ENCODE peak calls at places on chromosome 19, in ten cellular contexts. U, C, Z, W, J, S, G, F, K and E are unnamed samples. For H3K4me1, the result is how much of the 10 kb centered on the place peaks cover.

GRCh38 chr19:5436101-5436947 is 18.9 kb upstream of the ZNRF4 start:
- DNase-seq in U (peak), C (no peak), Z (peak), W (no peak), J (no peak), S (no peak), G (peak), F (no peak), K (no peak), E (no peak)

GRCh38 chr19:28560786-28561185 is 652.2 kb downstream of the UQCRFS1 start:
- DNase-seq in U (no peak), C (no peak), Z (peak), W (no peak), J (no peak), S (no peak), G (no peak), F (no peak), K (no peak), E (no peak)

GRCh38 chr19:45917421-45918091 is 3.0 kb upstream of the NANOS2 start:
- DNase-seq in U (no peak), C (no peak), Z (no peak), W (no peak), J (no peak), S (no peak), G (no peak), F (no peak), K (no peak), E (no peak)

GRCh38 chr19:18322318-18322758 is 538 bp downstream of the LSM4 start:
- DNase-seq in U (peak), C (peak), Z (peak), W (no peak), J (no peak), S (no peak), G (no peak), F (peak), K (peak), E (no peak)

GRCh38 chr19:15463865-15464371 is 426 bp downstream of the RASAL3 start:
- DNase-seq in U (no peak), C (peak), Z (no peak), W (no peak), J (no peak), S (no peak), G (no peak), F (peak), K (peak), E (peak)

GRCh38 chr19:15926484-15926883 is 7.8 kb downstream of the CYP4F11 start:
- DNase-seq in U (no peak), C (no peak), Z (no peak), W (no peak), J (no peak), S (no peak), G (no peak), F (no peak), K (no peak), E (no peak)

GRCh38 chr19:18489627-18490184 is 32.2 kb downstream of the ELL start:
- DNase-seq in U (no peak), C (no peak), Z (no peak), W (no peak), J (no peak), S (no peak), G (no peak), F (no peak), K (no peak), E (no peak)

GRCh38 chr19:33389574-33390119 is 16.1 kb downstream of the CEBPG start:
- DNase-seq in U (no peak), C (no peak), Z (no peak), W (no peak), J (peak), S (no peak), G (peak), F (peak), K (no peak), E (no peak)

GRCh38 chr19:30116984-30117555 is 175.0 kb downstream of the URI1 start:
- DNase-seq in U (no peak), C (no peak), Z (peak), W (no peak), J (no peak), S (no peak), G (no peak), F (no peak), K (no peak), E (no peak)

GRCh38 chr19:29622191-29623070 is 16.3 kb downstream of the POP4 start:
- DNase-seq in U (no peak), C (no peak), Z (peak), W (no peak), J (no peak), S (no peak), G (no peak), F (peak), K (peak), E (peak)

GRCh38 chr19:1847684-1848398 is 442 bp downstream of the REXO1 start:
- DNase-seq in U (no peak), C (peak), Z (peak), W (no peak), J (no peak), S (peak), G (no peak), F (peak), K (no peak), E (no peak)

GRCh38 chr19:35852029-35852780 is at the start of gene NPHS1:
- DNase-seq in U (no peak), C (no peak), Z (no peak), W (no peak), J (no peak), S (no peak), G (no peak), F (no peak), K (no peak), E (no peak)

GRCh38 chr19:1854542-1855039 is 6.3 kb upstream of the REXO1 start:
- DNase-seq in U (no peak), C (peak), Z (peak), W (no peak), J (no peak), S (no peak), G (no peak), F (peak), K (no peak), E (no peak)

GRCh38 chr19:6359942-6360341 is 1.4 kb upstream of the CLPP start:
- DNase-seq in U (no peak), C (no peak), Z (no peak), W (no peak), J (no peak), S (no peak), G (no peak), F (no peak), K (no peak), E (no peak)

GRCh38 chr19:18906605-18907519 is 10.9 kb upstream of the CERS1 start:
- DNase-seq in U (no peak), C (no peak), Z (no peak), W (no peak), J (no peak), S (peak), G (peak), F (no peak), K (no peak), E (no peak)

GRCh38 chr19:1312732-1313694 is 27.3 kb downstream of the EFNA2 start:
- DNase-seq in U (peak), C (no peak), Z (peak), W (no peak), J (no peak), S (no peak), G (no peak), F (peak), K (no peak), E (no peak)

GRCh38 chr19:1651061-1651547 is 1.3 kb downstream of the TCF3 start:
- DNase-seq in U (no peak), C (no peak), Z (peak), W (no peak), J (no peak), S (no peak), G (peak), F (no peak), K (peak), E (peak)

GRCh38 chr19:45901432-45901903 is 945 bp downstream of the MYPOP start:
- DNase-seq in U (no peak), C (peak), Z (peak), W (no peak), J (no peak), S (no peak), G (peak), F (peak), K (peak), E (no peak)

GRCh38 chr19:30459859-30460258 is 87.7 kb downstream of the ZNF536 start:
- DNase-seq in U (no peak), C (no peak), Z (no peak), W (no peak), J (no peak), S (no peak), G (no peak), F (no peak), K (no peak), E (no peak)

GRCh38 chr19:34772697-34773554 is at the start of gene ZNF599:
- DNase-seq in U (peak), C (peak), Z (peak), W (peak), J (peak), S (peak), G (peak), F (peak), K (peak), E (peak)

GRCh38 chr19:21947775-21948174 is 63.0 kb downstream of the ZNF208 start:
- DNase-seq in U (peak), C (no peak), Z (peak), W (no peak), J (no peak), S (no peak), G (no peak), F (no peak), K (no peak), E (no peak)

GRCh38 chr19:35044317-35045117 is 3.0 kb downstream of the HPN start:
- DNase-seq in U (peak), C (peak), Z (peak), W (no peak), J (peak), S (no peak), G (no peak), F (peak), K (peak), E (peak)

GRCh38 chr19:33797821-33798633 is 1.4 kb downstream of the KCTD15 start:
- DNase-seq in U (peak), C (no peak), Z (peak), W (no peak), J (no peak), S (peak), G (peak), F (peak), K (no peak), E (peak)

GRCh38 chr19:44869728-44870470 is 21.2 kb upstream of the TOMM40 start:
- DNase-seq in U (no peak), C (peak), Z (no peak), W (no peak), J (no peak), S (peak), G (peak), F (peak), K (no peak), E (no peak)

GRCh38 chr19:50912727-50913716 is 1.8 kb upstream of the KLK4 start:
- DNase-seq in U (no peak), C (no peak), Z (no peak), W (no peak), J (no peak), S (no peak), G (no peak), F (no peak), K (no peak), E (no peak)

GRCh38 chr19:8600064-8600463 is 10.5 kb downstream of the ADAMTS10 start:
- DNase-seq in U (no peak), C (no peak), Z (no peak), W (no peak), J (no peak), S (no peak), G (no peak), F (no peak), K (no peak), E (no peak)

GRCh38 chr19:17075860-17076538 is 422 bp downstream of the MYO9B start:
- DNase-seq in U (no peak), C (peak), Z (peak), W (peak), J (no peak), S (no peak), G (no peak), F (peak), K (peak), E (peak)

GRCh38 chr19:51541458-51542357 is 10.2 kb upstream of the SIGLEC6 start:
- DNase-seq in U (no peak), C (no peak), Z (no peak), W (no peak), J (no peak), S (no peak), G (no peak), F (no peak), K (no peak), E (no peak)

GRCh38 chr19:50005428-50005827 is 19.7 kb downstream of the VRK3 start:
- DNase-seq in U (no peak), C (no peak), Z (no peak), W (no peak), J (no peak), S (no peak), G (no peak), F (no peak), K (no peak), E (no peak)

GRCh38 chr19:32651729-32652140 is 23.2 kb downstream of the ANKRD27 start:
- DNase-seq in U (peak), C (no peak), Z (peak), W (no peak), J (no peak), S (no peak), G (no peak), F (peak), K (no peak), E (no peak)

GRCh38 chr19:19034204-19034624 is 811 bp downstream of the ARMC6 start:
- DNase-seq in U (peak), C (peak), Z (peak), W (no peak), J (no peak), S (no peak), G (no peak), F (peak), K (peak), E (peak)

GRCh38 chr19:33375156-33375744 is 1.7 kb downstream of the CEBPG start:
- DNase-seq in U (no peak), C (no peak), Z (no peak), W (no peak), J (no peak), S (no peak), G (no peak), F (no peak), K (no peak), E (no peak)

GRCh38 chr19:35963514-35963913 is 27.3 kb downstream of the LRFN3 start:
- DNase-seq in U (peak), C (no peak), Z (peak), W (no peak), J (no peak), S (no peak), G (peak), F (no peak), K (peak), E (peak)

GRCh38 chr19:18420931-18421330 is 1.7 kb downstream of the SSBP4 start:
- DNase-seq in U (no peak), C (no peak), Z (no peak), W (no peak), J (no peak), S (no peak), G (peak), F (peak), K (no peak), E (no peak)

DNA sequence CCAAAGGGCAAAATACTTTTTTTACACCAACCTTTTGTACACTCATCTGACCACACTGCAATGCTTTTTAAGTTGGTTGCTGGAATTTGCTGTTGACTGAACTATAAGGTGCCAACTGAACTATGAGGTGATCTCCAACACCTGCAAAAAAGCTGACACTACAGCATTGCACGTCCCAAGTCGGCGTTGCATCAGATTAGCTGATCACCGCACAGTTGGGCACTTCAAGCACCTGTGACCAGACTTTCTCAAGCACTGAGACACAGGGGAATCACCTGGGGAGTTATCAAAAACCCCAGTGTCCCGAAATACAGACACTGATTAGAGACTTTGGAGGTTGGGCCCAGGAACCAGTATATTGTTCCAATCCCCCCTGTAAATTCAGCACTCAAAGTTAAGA is 1.1 kb downstream of the NLRP11 start:
- DNase-seq in U (no peak), C (no peak), Z (no peak), W (no peak), J (no peak), S (no peak), G (no peak), F (no peak), K (no peak), E (no peak)
- H3K4me3 ChIP-seq in U (no peak), C (no peak), Z (no peak), W (no peak), J (no peak), S (no peak), G (no peak), F (no peak), K (no peak), E (no peak)

GRCh38 chr19:47340477-47341208 is 8.5 kb upstream of the DHX34 start:
- DNase-seq in U (no peak), C (no peak), Z (no peak), W (no peak), J (no peak), S (no peak), G (no peak), F (no peak), K (no peak), E (no peak)
- H3K27ac ChIP-seq in U (no peak), C (no peak), Z (no peak), W (no peak), J (no peak), S (no peak), G (no peak), F (no peak), K (no peak), E (no peak)

DNA sequence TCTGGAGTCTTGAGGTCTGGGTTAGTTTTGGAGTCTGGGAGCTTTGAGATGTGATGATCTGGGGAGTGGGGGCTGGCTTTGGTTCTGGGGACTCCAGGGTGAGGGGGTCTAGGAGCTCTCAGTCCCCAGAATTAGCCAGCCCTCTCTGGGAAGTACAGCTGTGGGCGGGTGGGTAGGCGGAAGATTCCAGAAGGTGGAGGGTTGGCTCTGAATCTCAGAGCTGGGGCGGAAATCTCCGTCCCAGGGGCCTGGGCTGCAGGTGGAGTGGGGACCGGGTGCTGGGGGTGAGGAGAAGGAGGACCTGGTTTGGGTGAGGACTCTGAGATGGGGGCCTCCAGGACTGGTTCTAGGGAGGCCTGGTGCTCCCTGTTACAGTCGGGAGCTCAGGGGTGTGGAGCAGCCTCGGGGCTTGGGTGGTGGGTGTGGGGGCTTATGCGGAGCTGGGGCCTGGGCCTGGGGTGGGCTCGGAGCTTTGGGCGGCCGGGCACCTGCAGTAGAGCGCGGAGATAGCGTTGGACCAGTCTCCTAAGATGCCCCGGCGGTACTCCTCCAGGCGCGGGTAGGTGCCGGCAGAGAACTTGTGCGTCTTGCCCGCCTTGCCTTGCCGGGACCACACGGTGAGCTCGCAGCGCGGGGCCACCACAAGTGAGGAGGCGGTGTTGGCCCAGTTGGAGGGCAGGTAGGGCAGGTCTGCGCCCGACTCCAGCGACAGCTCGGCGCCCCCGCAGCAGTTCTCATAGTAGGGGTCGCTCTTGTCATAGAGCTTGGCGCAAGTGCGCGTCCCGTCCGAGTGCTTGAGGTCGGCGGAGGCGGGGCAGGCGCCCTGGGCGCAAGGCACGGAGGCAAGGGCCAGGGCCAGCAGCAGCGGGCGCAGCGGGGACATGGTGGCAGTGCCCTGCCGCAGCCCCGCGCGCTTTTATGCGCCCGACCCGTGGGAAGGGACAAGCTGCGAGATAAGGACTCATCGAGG is at the start of gene SYCN:
- DNase-seq in U (no peak), C (no peak), Z (no peak), W (no peak), J (no peak), S (no peak), G (no peak), F (no peak), K (no peak), E (no peak)
- H3K4me1 ChIP-seq in U (under half), C (under half), Z (under half), W (under half), J (under half), S (under half), G (under half), F (under half), K (under half), E (under half)

GRCh38 chr19:4019578-4019977 is 12.0 kb downstream of the PIAS4 start:
- DNase-seq in U (no peak), C (no peak), Z (no peak), W (no peak), J (no peak), S (no peak), G (no peak), F (no peak), K (no peak), E (no peak)
- H3K4me3 ChIP-seq in U (no peak), C (no peak), Z (no peak), W (no peak), J (no peak), S (no peak), G (no peak), F (no peak), K (no peak), E (no peak)

GRCh38 chr19:7565332-7565731 is 29.8 kb downstream of the PNPLA6 start:
- DNase-seq in U (no peak), C (no peak), Z (no peak), W (no peak), J (no peak), S (no peak), G (no peak), F (no peak), K (no peak), E (no peak)
- H3K27ac ChIP-seq in U (no peak), C (no peak), Z (no peak), W (no peak), J (no peak), S (no peak), G (no peak), F (no peak), K (no peak), E (no peak)

DNA sequence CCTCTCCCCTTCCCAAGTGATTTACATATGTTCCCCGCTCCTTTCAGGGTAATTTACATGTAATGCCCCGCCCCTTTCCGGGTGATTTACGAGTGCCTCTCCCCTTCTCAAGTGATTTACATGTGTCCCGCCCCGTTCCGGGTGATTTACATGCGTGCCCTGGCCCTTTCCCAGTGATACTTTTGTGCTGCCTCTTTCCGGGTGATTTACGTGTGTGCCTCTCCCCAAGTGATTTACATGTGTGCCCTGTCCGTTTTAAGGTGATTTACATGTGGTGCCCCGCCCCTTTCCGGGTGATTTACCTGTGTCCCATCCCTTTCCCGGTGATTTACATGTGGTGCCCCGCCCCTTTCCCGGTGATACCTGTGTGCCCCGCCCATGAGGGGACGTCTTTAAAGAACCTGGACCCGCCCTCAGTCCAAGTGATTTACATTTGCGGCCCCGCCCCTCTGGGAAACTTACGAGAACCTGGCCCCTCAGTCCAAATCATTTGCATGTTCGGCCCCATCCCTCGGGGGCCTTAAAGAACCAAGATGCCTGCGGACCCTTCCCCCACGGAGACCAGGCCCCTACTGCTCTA is 556 bp upstream of the LENG9 start:
- DNase-seq in U (peak), C (peak), Z (peak), W (peak), J (peak), S (peak), G (peak), F (peak), K (peak), E (peak)
- H3K4me1 ChIP-seq in U (under half), C (under half), Z (under half), W (under half), J (half or more), S (under half), G (under half), F (under half), K (under half), E (under half)